ENCODE peak calls at places on chromosomes 12 and 14, in five cellular contexts. One of them, this sample, is unnamed.

GRCh38 chr12:8145754-8146415 is 10.9 kb upstream of the ZNF705A start:
- DNase-seq in T-helper 9 cell: no peak
- DNase-seq in uterus: peak
- DNase-seq in anterior cingulate cortex: peak
- DNase-seq in GM23248: peak
- DNase-seq in this sample: peak

GRCh38 chr14:98984719-98985041 is 287.3 kb downstream of the BCL11B start:
- DNase-seq in T-helper 9 cell: peak
- DNase-seq in uterus: no peak
- DNase-seq in anterior cingulate cortex: no peak
- DNase-seq in GM23248: no peak
- DNase-seq in this sample: no peak

GRCh38 chr12:54261817-54262402 is 18.0 kb downstream of the CBX5 start:
- DNase-seq in T-helper 9 cell: no peak
- DNase-seq in uterus: no peak
- DNase-seq in anterior cingulate cortex: no peak
- DNase-seq in GM23248: peak
- DNase-seq in this sample: no peak

GRCh38 chr12:45192041-45192695 is 23.7 kb upstream of the ANO6 start:
- DNase-seq in T-helper 9 cell: no peak
- DNase-seq in uterus: no peak
- DNase-seq in anterior cingulate cortex: no peak
- DNase-seq in GM23248: peak
- DNase-seq in this sample: no peak

GRCh38 chr12:111937429-111937828 is 75.5 kb downstream of the TMEM116 start:
- DNase-seq in T-helper 9 cell: no peak
- DNase-seq in uterus: no peak
- DNase-seq in anterior cingulate cortex: no peak
- DNase-seq in GM23248: peak
- DNase-seq in this sample: no peak

GRCh38 chr12:77925536-77926108 is 94.9 kb downstream of the NAV3 start:
- DNase-seq in T-helper 9 cell: no peak
- DNase-seq in uterus: peak
- DNase-seq in anterior cingulate cortex: peak
- DNase-seq in GM23248: peak
- DNase-seq in this sample: peak

GRCh38 chr12:107311682-107312081 is 218.3 kb upstream of the CRY1 start:
- DNase-seq in T-helper 9 cell: no peak
- DNase-seq in uterus: no peak
- DNase-seq in anterior cingulate cortex: no peak
- DNase-seq in GM23248: no peak
- DNase-seq in this sample: no peak

GRCh38 chr12:12024958-12025682 is 45.6 kb upstream of the BCL2L14 start:
- DNase-seq in T-helper 9 cell: peak
- DNase-seq in uterus: no peak
- DNase-seq in anterior cingulate cortex: no peak
- DNase-seq in GM23248: no peak
- DNase-seq in this sample: no peak

GRCh38 chr14:70188608-70189540 is at the start of gene SLC8A3:
- DNase-seq in T-helper 9 cell: no peak
- DNase-seq in uterus: no peak
- DNase-seq in anterior cingulate cortex: peak
- DNase-seq in GM23248: peak
- DNase-seq in this sample: peak

GRCh38 chr14:68552597-68552996 is 240.3 kb downstream of the ZFP36L1 start:
- DNase-seq in T-helper 9 cell: no peak
- DNase-seq in uterus: no peak
- DNase-seq in anterior cingulate cortex: no peak
- DNase-seq in GM23248: peak
- DNase-seq in this sample: no peak

GRCh38 chr12:94761559-94761958 is 111.2 kb upstream of the TMCC3 start:
- DNase-seq in T-helper 9 cell: no peak
- DNase-seq in uterus: no peak
- DNase-seq in anterior cingulate cortex: no peak
- DNase-seq in GM23248: peak
- DNase-seq in this sample: no peak

GRCh38 chr14:79437951-79438350 is 773.4 kb downstream of the DIO2 start:
- DNase-seq in T-helper 9 cell: no peak
- DNase-seq in uterus: no peak
- DNase-seq in anterior cingulate cortex: no peak
- DNase-seq in GM23248: no peak
- DNase-seq in this sample: no peak

GRCh38 chr12:107372229-107372658 is 278.9 kb upstream of the CRY1 start:
- DNase-seq in T-helper 9 cell: peak
- DNase-seq in uterus: no peak
- DNase-seq in anterior cingulate cortex: no peak
- DNase-seq in GM23248: peak
- DNase-seq in this sample: no peak

GRCh38 chr14:89635615-89636014 is 218.6 kb upstream of the FOXN3 start:
- DNase-seq in T-helper 9 cell: no peak
- DNase-seq in uterus: no peak
- DNase-seq in anterior cingulate cortex: no peak
- DNase-seq in GM23248: no peak
- DNase-seq in this sample: no peak

GRCh38 chr14:96829791-96830190 is 32.6 kb downstream of the VRK1 start:
- DNase-seq in T-helper 9 cell: no peak
- DNase-seq in uterus: no peak
- DNase-seq in anterior cingulate cortex: no peak
- DNase-seq in GM23248: no peak
- DNase-seq in this sample: no peak

GRCh38 chr14:49306152-49306751 is 279.9 kb downstream of the RPS29 start:
- DNase-seq in T-helper 9 cell: no peak
- DNase-seq in uterus: no peak
- DNase-seq in anterior cingulate cortex: no peak
- DNase-seq in GM23248: peak
- DNase-seq in this sample: no peak

GRCh38 chr14:75068294-75069020 is 984 bp upstream of the ZC2HC1C start:
- DNase-seq in T-helper 9 cell: no peak
- DNase-seq in uterus: no peak
- DNase-seq in anterior cingulate cortex: no peak
- DNase-seq in GM23248: no peak
- DNase-seq in this sample: no peak

GRCh38 chr14:20428802-20429201 is 7.2 kb downstream of the KLHL33 start:
- DNase-seq in T-helper 9 cell: no peak
- DNase-seq in uterus: no peak
- DNase-seq in anterior cingulate cortex: no peak
- DNase-seq in GM23248: no peak
- DNase-seq in this sample: no peak

GRCh38 chr14:100146548-100147091 is 12.8 kb downstream of the DEGS2 start:
- DNase-seq in T-helper 9 cell: no peak
- DNase-seq in uterus: no peak
- DNase-seq in anterior cingulate cortex: no peak
- DNase-seq in GM23248: no peak
- DNase-seq in this sample: no peak

GRCh38 chr12:96063046-96063445 is 27.7 kb upstream of the LTA4H start:
- DNase-seq in T-helper 9 cell: no peak
- DNase-seq in uterus: no peak
- DNase-seq in anterior cingulate cortex: no peak
- DNase-seq in GM23248: peak
- DNase-seq in this sample: no peak

GRCh38 chr12:43381879-43382278 is 170.1 kb downstream of the ADAMTS20 start:
- DNase-seq in T-helper 9 cell: no peak
- DNase-seq in uterus: no peak
- DNase-seq in anterior cingulate cortex: no peak
- DNase-seq in GM23248: no peak
- DNase-seq in this sample: no peak

GRCh38 chr12:98228619-98229538 is 286.5 kb upstream of the TMPO start:
- DNase-seq in T-helper 9 cell: no peak
- DNase-seq in uterus: no peak
- DNase-seq in anterior cingulate cortex: no peak
- DNase-seq in GM23248: no peak
- DNase-seq in this sample: no peak

GRCh38 chr12:45178771-45179170 is 37.1 kb upstream of the ANO6 start:
- DNase-seq in T-helper 9 cell: no peak
- DNase-seq in uterus: no peak
- DNase-seq in anterior cingulate cortex: no peak
- DNase-seq in GM23248: no peak
- DNase-seq in this sample: no peak

GRCh38 chr12:89307665-89308253 is 44.5 kb downstream of the DUSP6 start:
- DNase-seq in T-helper 9 cell: no peak
- DNase-seq in uterus: no peak
- DNase-seq in anterior cingulate cortex: no peak
- DNase-seq in GM23248: no peak
- DNase-seq in this sample: no peak

GRCh38 chr14:27845241-27845850 is 921.2 kb upstream of the FOXG1 start:
- DNase-seq in T-helper 9 cell: no peak
- DNase-seq in uterus: peak
- DNase-seq in anterior cingulate cortex: no peak
- DNase-seq in GM23248: no peak
- DNase-seq in this sample: peak

GRCh38 chr14:23550827-23551265 is 719 bp downstream of the ZFHX2 start:
- DNase-seq in T-helper 9 cell: no peak
- DNase-seq in uterus: no peak
- DNase-seq in anterior cingulate cortex: no peak
- DNase-seq in GM23248: peak
- DNase-seq in this sample: peak

GRCh38 chr12:117045998-117046374 is 53.2 kb downstream of the TESC start:
- DNase-seq in T-helper 9 cell: no peak
- DNase-seq in uterus: no peak
- DNase-seq in anterior cingulate cortex: no peak
- DNase-seq in GM23248: no peak
- DNase-seq in this sample: no peak